ENCODE peak calls at places on chromosome 9, in four cellular contexts. B, T, Y and L are unnamed samples.
A peak's percentile ranks its signal among the peaks of the same experiment; 100 is the strongest.

GRCh38 chr9:133526721-133527321 is 2.1 kb upstream of the MYMK start:
- DNase-seq in B (no peak), T (no peak), Y (no peak), L (no peak)

GRCh38 chr9:70480405-70480980 is 66.0 kb upstream of the KLF9 start:
- DNase-seq in B (peak; percentile 83), T (peak; percentile 87), Y (no peak), L (no peak)

GRCh38 chr9:136528716-136529341 is 17.0 kb downstream of the NOTCH1 start:
- DNase-seq in Y (no peak), B (no peak), T (no peak), L (no peak)

GRCh38 chr9:34589656-34590375 is at the start of gene CNTFR:
- DNase-seq in Y (no peak), B (peak; percentile 66), T (no peak), L (peak; percentile 40)

GRCh38 chr9:86354882-86355399 is 731 bp upstream of the TUT7 start:
- DNase-seq in B (no peak), T (no peak), Y (no peak), L (no peak)

GRCh38 chr9:77846957-77847574 is 184.5 kb downstream of the GNAQ start:
- DNase-seq in B (no peak), T (no peak), Y (no peak), L (no peak)

GRCh38 chr9:114264806-114265550 is 57.9 kb upstream of the ORM1 start:
- DNase-seq in B (no peak), T (no peak), Y (no peak), L (no peak)

GRCh38 chr9:35423499-35423898 is 66.4 kb upstream of the RUSC2 start:
- DNase-seq in Y (no peak), B (no peak), T (no peak), L (no peak)

GRCh38 chr9:13224366-13224765 is 55.1 kb downstream of the MPDZ start:
- DNase-seq in B (no peak), Y (no peak), T (no peak), L (no peak)

GRCh38 chr9:4276856-4277255 is 23.0 kb downstream of the GLIS3 start:
- DNase-seq in Y (no peak), T (no peak), B (no peak), L (no peak)

GRCh38 chr9:135329571-135330306 is 149.8 kb upstream of the PPP1R26 start:
- DNase-seq in T (no peak), B (no peak), Y (no peak), L (no peak)

GRCh38 chr9:96061293-96061987 is 185.9 kb downstream of the ERCC6L2 start:
- DNase-seq in Y (no peak), B (no peak), T (peak; percentile 57), L (peak; percentile 18)
- TF ChIP-seq CTCF in Y (peak; percentile 60), B (no peak), T (peak; percentile 15), L (peak; percentile 24)

GRCh38 chr9:32382582-32383320 is 1.7 kb upstream of the ACO1 start:
- DNase-seq in B (no peak), Y (no peak), T (no peak), L (no peak)

GRCh38 chr9:32385135-32385884 is 867 bp downstream of the ACO1 start:
- DNase-seq in T (no peak), B (no peak), Y (no peak), L (no peak)

GRCh38 chr9:32384002-32384363 is 460 bp upstream of the ACO1 start:
- DNase-seq in T (no peak), B (no peak), Y (no peak), L (no peak)

GRCh38 chr9:32385885-32386283 is 1.4 kb downstream of the ACO1 start:
- DNase-seq in B (no peak), T (no peak), Y (no peak), L (no peak)

DNA sequence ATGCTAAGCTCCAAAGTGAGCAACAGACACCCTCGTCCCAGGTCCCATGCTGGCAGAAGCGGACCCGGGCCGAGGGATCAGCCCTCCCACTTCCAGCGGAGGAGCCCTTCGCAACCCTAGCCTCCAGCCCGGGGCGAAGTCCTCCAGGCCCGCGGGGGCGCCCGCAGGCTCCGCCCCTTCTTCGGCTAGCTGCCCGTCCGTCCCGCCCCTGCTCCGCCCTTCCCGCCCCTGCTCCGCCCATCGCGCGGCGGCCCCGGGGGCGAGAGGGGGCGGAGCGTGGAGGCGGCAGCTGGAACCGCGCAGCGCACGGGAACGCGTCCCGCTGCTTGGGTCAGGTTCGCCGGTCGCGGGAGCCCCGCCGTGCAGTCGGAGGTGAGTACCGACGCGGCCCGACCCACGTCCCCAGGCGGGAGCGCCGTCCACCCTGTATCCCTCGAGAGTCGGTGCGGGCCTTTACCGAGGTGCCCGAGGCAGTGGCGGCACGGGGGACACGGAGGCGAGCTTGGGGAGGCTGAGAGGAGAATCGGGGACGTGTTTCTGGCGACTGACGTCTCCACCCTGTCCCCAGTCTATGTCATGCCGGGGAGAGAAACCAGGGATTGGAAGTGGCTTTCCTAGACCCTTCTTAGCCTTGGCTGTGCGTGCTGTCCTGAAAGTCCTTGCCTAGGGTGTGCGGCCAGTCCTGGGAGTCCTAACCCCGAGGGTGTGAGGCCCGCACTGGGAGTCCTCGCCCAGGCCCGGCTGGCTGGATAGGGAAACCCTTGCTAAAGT is at the start of gene ACO1:
- DNase-seq in Y (peak; percentile 85), B (peak; percentile 96), T (peak; percentile 93), L (peak; percentile 93)
- TF ChIP-seq CTCF in Y (no peak), B (no peak), T (no peak), L (no peak)

GRCh38 chr9:93288341-93288740 is 104.4 kb downstream of the WNK2 start:
- DNase-seq in B (peak; percentile 64), Y (no peak), T (peak; percentile 17), L (no peak)
- TF ChIP-seq CTCF in B (no peak), Y (no peak), T (no peak), L (no peak)

DNA sequence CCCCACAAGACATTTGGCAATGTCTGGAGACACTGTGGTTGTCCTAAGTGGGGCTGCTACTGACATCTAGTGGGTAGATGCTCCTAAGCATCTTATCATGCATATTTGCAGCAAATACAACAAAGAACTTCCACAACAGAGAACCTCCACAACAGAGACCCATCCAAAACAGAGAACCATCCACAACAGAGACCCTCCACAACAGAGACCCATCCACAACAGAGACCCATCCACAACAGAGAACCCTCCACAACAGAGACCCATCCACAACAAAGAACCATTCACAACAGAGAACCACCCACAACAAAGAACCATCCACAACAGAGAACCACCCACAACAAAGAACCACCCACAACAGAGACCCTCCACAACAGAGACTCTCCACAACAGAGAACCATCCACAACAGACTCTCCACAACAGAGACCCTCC is 32.8 kb downstream of the ARPC5L start:
- DNase-seq in T (no peak), Y (no peak), B (no peak), L (peak; percentile 22)
- TF ChIP-seq CTCF in T (no peak), Y (peak; percentile 34), B (peak; percentile 15), L (no peak)

GRCh38 chr9:121929893-121930875 is 162.9 kb downstream of the TTLL11 start:
- DNase-seq in B (no peak), Y (peak; percentile 34), T (no peak), L (peak; percentile 66)
- TF ChIP-seq CTCF in B (no peak), Y (peak; percentile 65), T (no peak), L (peak; percentile 37)

GRCh38 chr9:90100014-90100413 is 495.2 kb downstream of the GADD45G start:
- DNase-seq in B (no peak), T (no peak), Y (no peak), L (no peak)

GRCh38 chr9:90098456-90098855 is 493.6 kb downstream of the GADD45G start:
- DNase-seq in T (no peak), B (no peak), Y (no peak), L (no peak)

GRCh38 chr9:90099262-90099982 is 494.6 kb downstream of the GADD45G start:
- DNase-seq in B (no peak), T (no peak), Y (no peak), L (no peak)

GRCh38 chr9:90095682-90096081 is 490.9 kb downstream of the GADD45G start:
- DNase-seq in T (no peak), B (no peak), Y (no peak), L (no peak)

DNA sequence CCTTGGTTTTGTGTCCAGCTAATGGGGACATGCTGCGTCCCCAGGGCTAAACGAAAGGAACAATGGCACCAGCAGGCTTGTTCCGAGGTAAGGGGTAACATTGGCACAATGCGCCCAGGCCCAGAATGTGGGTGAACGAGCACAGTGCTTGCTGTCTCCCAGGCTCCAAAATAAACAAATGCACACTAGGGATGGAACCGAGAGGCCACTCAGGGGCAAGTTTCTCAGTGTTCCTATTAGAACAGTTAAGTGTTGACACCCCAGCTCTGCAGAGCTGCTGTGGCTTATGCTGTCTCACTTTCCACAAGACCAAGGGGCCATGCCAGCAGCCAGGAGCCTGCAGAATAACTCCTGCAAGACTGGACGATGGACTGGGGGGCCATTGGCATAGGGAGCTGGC is 492.4 kb downstream of the GADD45G start:
- DNase-seq in B (no peak), Y (no peak), T (no peak), L (no peak)
- TF ChIP-seq CTCF in B (no peak), Y (no peak), T (no peak), L (no peak)